ENCODE peak calls at places on chromosomes 2 and 18, in ten cellular contexts. X is SHP77; K is ACHN; J is fibroblast of lung; B is stimulated activated CD8-positive, alpha-beta memory T cell treated with anti-CD3 and anti-CD28 coated beads, Interleukin-12 subunit alpha, Interleukin-12 subunit beta, amount 100 ng/mL, for 1 hour; E is fibroblast of the conjunctiva; M is cardiac muscle cell; H is LoVo; V is HFF-Myc; N is non-pigmented ciliary epithelial cell. A is an unnamed sample.

GRCh38 chr18:23257686-23258565 is 122.6 kb downstream of the CABLES1 start:
- DNase-seq in X (no peak), E (no peak), B (no peak), J (peak), N (no peak), K (no peak), V (no peak), M (peak), H (no peak), A (no peak)

GRCh38 chr2:144099746-144100438 is 420.0 kb downstream of the ZEB2 start:
- DNase-seq in M (peak), J (peak), V (no peak), E (no peak), N (peak), H (no peak), K (peak), X (no peak), B (no peak), A (peak)

GRCh38 chr2:144516981-144517824 is 2.7 kb downstream of the ZEB2 start:
- DNase-seq in M (peak), K (peak), V (peak), H (no peak), X (no peak), E (peak), B (no peak), J (peak), N (peak), A (peak)

GRCh38 chr2:73821227-73821626 is 7.5 kb upstream of the STAMBP start:
- DNase-seq in K (no peak), B (no peak), M (no peak), X (no peak), H (no peak), E (no peak), J (no peak), N (no peak), V (no peak), A (no peak)

GRCh38 chr2:216696751-216697560 is 1.6 kb upstream of the IGFBP5 start:
- DNase-seq in E (no peak), M (peak), N (no peak), V (no peak), H (no peak), J (peak), B (no peak), K (peak), X (peak), A (no peak)

GRCh38 chr2:240250150-240250984 is 109.9 kb upstream of the OTOS start:
- DNase-seq in V (no peak), N (no peak), E (no peak), M (no peak), B (no peak), J (no peak), K (no peak), X (no peak), H (no peak), A (no peak)

GRCh38 chr18:31154186-31154585 is 8.5 kb downstream of the DSC1 start:
- DNase-seq in X (no peak), K (no peak), V (no peak), E (no peak), M (no peak), N (no peak), J (peak), B (no peak), H (no peak), A (no peak)

GRCh38 chr18:46333371-46334199 is 229.4 kb downstream of the HAUS1 start:
- DNase-seq in M (peak), B (no peak), N (no peak), K (no peak), E (no peak), J (peak), H (no peak), V (no peak), X (no peak), A (no peak)

GRCh38 chr2:68466361-68466777 is 725 bp downstream of the FBXO48 start:
- DNase-seq in M (peak), H (no peak), B (peak), J (peak), V (no peak), X (no peak), N (peak), K (peak), E (peak), A (no peak)

GRCh38 chr2:19116918-19117317 is 241.5 kb downstream of the OSR1 start:
- DNase-seq in M (no peak), B (no peak), V (no peak), J (no peak), N (no peak), X (no peak), E (no peak), H (no peak), K (no peak), A (no peak)

GRCh38 chr2:33531345-33532059 is 55.1 kb downstream of the RASGRP3 start:
- DNase-seq in H (no peak), N (no peak), K (no peak), X (no peak), B (no peak), M (no peak), V (no peak), J (peak), E (no peak), A (no peak)

A was measured in NCI-H460.